ENCODE peak calls at places on chromosomes 4 and X, in four cellular contexts. M is upper lobe of right lung, T is cardiac fibroblast, E is SK-N-SH. N is an unnamed sample.

GRCh38 chr4:121239951-121240350 is 75.8 kb upstream of the TNIP3 start:
- DNase-seq in M (no peak), T (no peak), E (no peak), N (no peak)

GRCh38 chrX:20063716-20064351 is 52.9 kb downstream of the MAP7D2 start:
- DNase-seq in M (no peak), T (peak), E (no peak), N (no peak)

GRCh38 chr4:105551968-105552746 is at the start of gene ARHGEF38:
- DNase-seq in M (peak), T (peak), E (no peak), N (peak)

GRCh38 chrX:7372843-7373525 is 225.0 kb upstream of the PUDP start:
- DNase-seq in M (no peak), T (peak), E (no peak), N (no peak)

GRCh38 chrX:135213200-135213844 is 38.5 kb upstream of the ETDA start:
- DNase-seq in M (no peak), T (no peak), E (no peak), N (no peak)

GRCh38 chrX:63350551-63350950 is 581 bp downstream of the SPIN4 start:
- DNase-seq in M (peak), T (no peak), E (peak), N (peak)

GRCh38 chr4:6740347-6740746 is 24.4 kb downstream of the BLOC1S4 start:
- DNase-seq in M (peak), T (no peak), E (peak), N (no peak)

GRCh38 chrX:10239611-10240064 is 82.9 kb downstream of the CLCN4 start:
- DNase-seq in M (no peak), T (peak), E (no peak), N (no peak)

GRCh38 chrX:134177527-134177926 is 59.5 kb upstream of the CCDC160 start:
- DNase-seq in M (no peak), T (no peak), E (no peak), N (no peak)

DNA sequence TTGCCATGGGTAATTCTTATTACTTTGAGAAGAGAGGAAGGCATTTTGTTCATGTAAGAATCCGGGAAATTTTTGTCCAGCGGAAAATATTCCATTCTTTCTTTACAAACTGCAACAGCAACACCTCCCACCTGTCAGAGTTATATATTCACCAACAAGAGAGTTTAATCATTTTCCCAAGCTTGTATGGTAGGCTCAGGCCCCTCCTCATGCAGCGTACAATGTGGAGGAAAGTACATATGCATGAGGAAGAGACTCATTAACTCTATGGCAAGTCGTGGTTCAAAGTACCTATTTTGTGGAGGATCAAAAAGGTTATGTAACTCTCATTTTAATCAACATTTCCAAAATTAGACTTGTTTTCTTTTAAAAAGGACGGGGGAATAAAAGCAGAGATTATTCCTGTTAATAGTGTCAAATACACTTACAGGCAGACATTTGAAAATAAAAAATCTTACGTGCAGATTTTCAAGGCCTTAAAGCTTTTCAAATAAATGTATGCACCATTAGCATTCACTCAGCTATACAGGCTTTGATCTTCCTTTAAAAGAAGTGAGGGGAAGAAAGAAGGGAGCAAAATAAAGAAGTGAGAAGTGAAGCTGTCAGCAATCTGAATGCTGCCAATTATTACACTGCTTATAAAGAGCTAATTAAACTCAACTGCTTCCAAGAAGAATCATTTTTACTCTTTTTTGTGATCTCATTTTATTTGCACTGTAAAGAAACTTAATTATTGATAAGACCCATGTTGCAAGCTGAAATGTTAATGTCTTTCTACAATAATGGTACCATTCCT is 204.8 kb downstream of the FAT4 start:
- DNase-seq in M (no peak), T (no peak), E (no peak), N (peak)
- H3K4me3 ChIP-seq in M (no peak), T (no peak), E (no peak), N (no peak)

GRCh38 chrX:11757729-11758399 is at the start of gene MSL3:
- DNase-seq in M (peak), T (peak), E (peak), N (peak)

GRCh38 chrX:11755724-11756123 is 2.3 kb upstream of the MSL3 start:
- DNase-seq in M (no peak), T (no peak), E (no peak), N (peak)

GRCh38 chrX:11754958-11755645 is 2.9 kb upstream of the MSL3 start:
- DNase-seq in M (no peak), T (no peak), E (no peak), N (no peak)

GRCh38 chrX:11757397-11757728 is 674 bp upstream of the MSL3 start:
- DNase-seq in M (no peak), T (peak), E (no peak), N (no peak)

GRCh38 chrX:11756354-11757318 is 1.4 kb upstream of the MSL3 start:
- DNase-seq in M (no peak), T (peak), E (no peak), N (peak)
- H3K4me3 ChIP-seq in M (peak), T (no peak), E (no peak), N (no peak)

GRCh38 chr4:74097631-74098550 is 1.1 kb downstream of the CXCL2 start:
- DNase-seq in M (no peak), T (peak), E (no peak), N (peak)

GRCh38 chr4:74097161-74097560 is 1.8 kb downstream of the CXCL2 start:
- DNase-seq in M (no peak), T (peak), E (no peak), N (no peak)

GRCh38 chr4:74096265-74096980 is 2.6 kb downstream of the CXCL2 start:
- DNase-seq in M (no peak), T (peak), E (no peak), N (peak)

GRCh38 chr4:74100531-74100930 is 1.5 kb upstream of the CXCL2 start:
- DNase-seq in M (no peak), T (no peak), E (no peak), N (peak)

DNA sequence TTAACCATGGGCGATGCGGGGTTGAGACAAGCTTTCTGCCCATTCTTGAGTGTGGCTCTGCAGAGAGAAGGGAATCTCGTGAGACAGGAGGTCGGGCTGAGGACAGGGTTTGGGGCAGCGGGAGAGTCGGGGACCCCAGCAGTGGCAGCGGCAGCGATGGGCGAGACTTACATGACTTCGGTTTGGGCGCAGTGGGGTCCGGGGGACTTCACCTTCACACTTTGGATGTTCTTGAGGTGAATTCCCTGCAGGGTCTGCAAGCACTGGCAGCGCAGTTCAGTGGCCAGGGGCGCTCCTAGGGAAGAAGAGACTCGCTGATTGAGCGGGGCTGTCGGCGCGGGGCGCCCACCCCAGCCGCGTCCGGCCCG is 383 bp downstream of the CXCL2 start:
- DNase-seq in M (peak), T (peak), E (no peak), N (peak)
- H3K4me3 ChIP-seq in M (peak), T (peak), E (peak), N (peak)

DNA sequence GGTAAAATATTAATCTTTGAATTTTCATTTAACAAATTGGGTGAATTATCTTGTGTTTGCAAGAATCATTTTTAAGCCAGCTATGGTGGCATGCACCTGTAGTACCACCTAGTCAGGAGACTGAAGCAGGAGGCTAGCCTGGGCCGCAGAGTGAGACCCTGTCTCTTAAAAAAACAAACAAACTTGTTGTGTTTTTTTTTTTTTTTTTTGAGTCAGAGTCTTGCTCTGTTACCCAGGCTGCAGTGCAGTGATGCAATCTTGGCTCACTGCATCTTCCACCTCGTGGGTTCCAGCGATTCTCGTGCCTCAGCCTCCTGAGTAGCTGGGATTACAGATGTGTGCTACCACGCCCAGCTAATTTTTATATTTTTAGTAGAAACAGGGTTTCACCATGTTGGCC is 2.2 kb downstream of the TXLNG start:
- DNase-seq in M (no peak), T (peak), E (no peak), N (no peak)
- H3K4me3 ChIP-seq in M (no peak), T (no peak), E (no peak), N (no peak)

DNA sequence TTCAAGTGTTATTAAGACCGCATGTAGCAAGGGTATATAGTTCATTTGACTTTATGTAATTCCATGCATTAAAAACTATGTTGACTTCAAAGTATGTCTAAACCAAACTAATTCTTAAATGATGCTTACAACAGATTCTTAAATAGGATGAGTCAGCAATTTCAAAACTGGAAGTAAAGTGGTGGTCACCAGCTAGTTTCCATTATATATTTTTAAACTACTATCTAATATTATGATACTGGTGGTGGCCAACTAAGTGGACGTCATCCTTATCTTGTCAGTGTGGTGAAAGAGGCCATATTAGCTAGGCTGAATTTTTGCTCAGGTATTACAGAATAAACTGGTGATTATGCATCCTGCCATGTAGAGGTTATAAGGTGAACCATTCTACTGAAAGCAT is 1.2 kb downstream of the IL15 start:
- DNase-seq in M (no peak), T (peak), E (no peak), N (no peak)
- H3K4me3 ChIP-seq in M (peak), T (peak), E (peak), N (no peak)